ENCODE peak calls at places on chromosomes 11 and 22, in seven cellular contexts. B, P, N, D, L, Z and C are unnamed samples.

GRCh38 chr11:118099838-118100570 is 13.2 kb upstream of the SMIM35 start:
- DNase-seq in P (no peak), N (no peak), L (no peak), D (no peak), Z (no peak), B (no peak), C (no peak)

GRCh38 chr11:2206291-2206690 is 34.7 kb upstream of the TH start:
- DNase-seq in Z (peak; percentile 2), D (no peak), B (peak; percentile 44), P (no peak), N (no peak), L (no peak), C (peak; percentile 6)

GRCh38 chr11:123061403-123062157 is at the start of gene HSPA8:
- DNase-seq in D (peak; percentile 62), Z (peak; percentile 56), L (peak; percentile 86), P (peak; percentile 48), B (peak; percentile 85), N (no peak), C (peak; percentile 76)

GRCh38 chr11:64663656-64664055 is 59.3 kb downstream of the NRXN2 start:
- DNase-seq in D (no peak), N (no peak), Z (no peak), P (no peak), B (no peak), L (no peak), C (no peak)

GRCh38 chr11:20467458-20468185 is 80.1 kb downstream of the PRMT3 start:
- DNase-seq in L (no peak), B (no peak), Z (no peak), D (no peak), N (no peak), P (no peak), C (no peak)

GRCh38 chr11:129658558-129658882 is 157.1 kb upstream of the TMEM45B start:
- DNase-seq in P (no peak), L (no peak), B (no peak), D (peak; percentile 5), Z (no peak), N (no peak), C (no peak)

GRCh38 chr11:83219095-83219494 is 25.6 kb downstream of the ANKRD42 start:
- DNase-seq in D (peak; percentile 27), Z (no peak), N (no peak), L (no peak), P (no peak), B (no peak), C (no peak)

GRCh38 chr11:94657629-94658028 is 90.5 kb downstream of the PIWIL4 start:
- DNase-seq in B (no peak), D (no peak), N (no peak), L (no peak), Z (no peak), P (no peak), C (no peak)

GRCh38 chr11:102843474-102843873 is at the start of gene MMP3:
- DNase-seq in L (no peak), Z (no peak), P (no peak), B (no peak), N (no peak), D (no peak), C (no peak)

GRCh38 chr22:49332691-49333090 is 495.0 kb downstream of the BRD1 start:
- DNase-seq in B (no peak), N (no peak), Z (no peak), P (no peak), D (no peak), L (no peak), C (no peak)

GRCh38 chr11:35145249-35145648 is 6.3 kb downstream of the CD44 start:
- DNase-seq in Z (no peak), D (no peak), P (no peak), L (no peak), N (no peak), B (no peak), C (no peak)

DNA sequence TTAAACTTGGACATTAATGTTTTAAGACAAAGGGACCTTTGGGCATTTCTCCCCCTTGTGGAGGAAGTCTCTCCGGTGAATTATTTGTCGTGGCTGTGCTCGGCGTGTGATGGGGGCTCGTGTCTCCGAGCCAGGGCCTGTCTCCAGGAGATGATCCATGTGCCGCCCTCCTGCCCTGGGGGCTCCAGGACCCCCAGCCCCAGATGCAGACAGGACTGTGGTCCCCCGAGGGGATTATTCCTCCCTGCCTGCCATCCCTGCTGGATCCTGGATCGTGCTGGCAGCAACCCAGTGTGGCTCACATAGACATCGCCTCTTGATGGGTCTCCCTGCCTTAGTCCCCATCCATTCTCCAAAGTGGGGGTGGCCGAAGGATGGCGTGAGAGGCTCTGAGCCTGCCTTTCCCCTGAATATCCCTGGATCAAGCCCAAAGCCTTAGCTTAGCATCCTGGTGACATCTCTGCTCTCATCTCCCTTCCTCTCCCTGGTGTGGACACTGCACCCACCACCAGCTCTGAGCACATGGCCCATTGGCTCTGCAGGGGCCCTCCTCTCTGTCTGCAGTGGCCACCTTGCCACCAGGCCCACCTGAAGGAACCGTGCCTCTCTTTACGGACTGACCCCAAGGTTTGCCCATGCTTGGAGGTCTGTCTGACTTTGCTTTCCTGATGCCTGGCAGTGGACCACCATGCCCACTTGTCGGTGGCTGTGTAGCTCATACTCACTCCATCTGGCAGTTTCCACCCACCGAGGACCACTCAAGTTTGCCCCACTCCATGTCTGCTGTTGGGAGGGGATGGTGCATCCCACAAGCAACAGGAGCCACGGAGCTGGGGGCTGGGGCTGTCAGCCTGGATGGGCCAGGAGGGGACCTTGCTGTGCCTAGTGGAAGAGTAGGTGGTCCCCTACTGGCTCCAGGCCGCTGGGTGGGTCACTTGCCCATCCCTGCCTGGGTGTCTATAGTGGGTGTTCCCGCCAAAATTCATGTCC is 56.7 kb downstream of the SMIM38 start:
- DNase-seq in L (peak; percentile 7), D (no peak), Z (peak; percentile 7), P (no peak), N (no peak), B (no peak), C (no peak)
- TF ChIP-seq CTCF in L (peak; percentile 22), D (peak; percentile 28), Z (no peak), P (no peak), N (peak; percentile 27), B (peak; percentile 24), C (peak; percentile 1)

GRCh38 chr22:21015051-21016006 is at the start of gene P2RX6:
- DNase-seq in P (no peak), D (no peak), Z (no peak), L (no peak), B (no peak), N (no peak), C (no peak)

GRCh38 chr22:21016644-21017420 is 1.9 kb downstream of the P2RX6 start:
- DNase-seq in B (no peak), N (no peak), L (no peak), D (no peak), P (no peak), Z (no peak), C (no peak)

GRCh38 chr22:21012446-21013407 is 2.2 kb upstream of the P2RX6 start:
- DNase-seq in N (no peak), D (no peak), Z (no peak), L (no peak), B (no peak), P (no peak), C (no peak)

GRCh38 chr22:21013742-21014201 is 1.2 kb upstream of the P2RX6 start:
- DNase-seq in B (no peak), Z (no peak), L (no peak), P (no peak), N (no peak), D (no peak), C (no peak)

GRCh38 chr22:21014202-21015050 is 539 bp upstream of the P2RX6 start:
- DNase-seq in D (peak; percentile 70), L (peak; percentile 95), N (peak; percentile 70), Z (peak; percentile 62), B (peak; percentile 93), P (peak; percentile 47), C (peak; percentile 89)
- TF ChIP-seq POLR2A in D (no peak), L (no peak), N (no peak), Z (no peak), B (peak; percentile 29), P (no peak), C (no peak)

DNA sequence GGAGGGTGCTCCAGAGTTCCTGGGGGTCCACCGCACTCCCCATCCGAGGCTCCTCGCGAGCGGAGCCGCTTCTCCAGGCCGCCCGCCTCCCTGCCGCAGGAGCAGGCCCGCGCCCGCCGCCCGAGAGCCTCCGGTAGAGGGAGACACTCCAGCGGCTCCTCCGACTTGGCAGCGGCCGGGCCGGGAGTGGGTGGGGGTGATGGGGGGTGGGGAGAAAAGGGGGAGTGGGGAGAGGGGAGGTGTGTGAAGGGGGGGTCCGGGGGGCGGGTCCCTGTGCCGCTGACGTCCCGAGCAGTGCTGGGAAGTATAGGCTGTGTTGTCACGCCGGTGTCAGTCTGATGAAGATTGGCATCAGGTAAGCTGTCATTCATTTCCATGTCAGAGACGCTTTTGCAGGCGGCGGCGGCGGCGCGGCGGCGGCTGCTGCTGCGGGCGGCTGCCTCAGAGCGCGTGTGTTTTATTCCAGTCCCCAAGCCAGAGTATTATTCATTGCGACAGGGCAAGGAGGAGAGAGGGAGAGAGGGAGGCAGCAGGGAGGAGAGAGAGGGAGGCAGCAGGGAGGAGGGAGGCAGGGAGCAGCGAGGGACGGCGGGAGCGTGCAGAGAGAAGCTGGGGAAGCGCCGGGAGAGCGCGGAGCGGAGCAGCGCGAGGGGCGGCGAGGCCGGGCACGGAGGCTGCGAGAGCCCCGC is at the start of gene PKNOX2:
- DNase-seq in B (peak; percentile 91), L (peak; percentile 82), Z (peak; percentile 81), D (peak; percentile 41), N (peak; percentile 3), P (no peak), C (peak; percentile 81)
- TF ChIP-seq CTCF in B (peak; percentile 84), L (peak; percentile 69), Z (peak; percentile 75), D (peak; percentile 43), N (peak; percentile 26), P (peak; percentile 45), C (peak; percentile 73)

DNA sequence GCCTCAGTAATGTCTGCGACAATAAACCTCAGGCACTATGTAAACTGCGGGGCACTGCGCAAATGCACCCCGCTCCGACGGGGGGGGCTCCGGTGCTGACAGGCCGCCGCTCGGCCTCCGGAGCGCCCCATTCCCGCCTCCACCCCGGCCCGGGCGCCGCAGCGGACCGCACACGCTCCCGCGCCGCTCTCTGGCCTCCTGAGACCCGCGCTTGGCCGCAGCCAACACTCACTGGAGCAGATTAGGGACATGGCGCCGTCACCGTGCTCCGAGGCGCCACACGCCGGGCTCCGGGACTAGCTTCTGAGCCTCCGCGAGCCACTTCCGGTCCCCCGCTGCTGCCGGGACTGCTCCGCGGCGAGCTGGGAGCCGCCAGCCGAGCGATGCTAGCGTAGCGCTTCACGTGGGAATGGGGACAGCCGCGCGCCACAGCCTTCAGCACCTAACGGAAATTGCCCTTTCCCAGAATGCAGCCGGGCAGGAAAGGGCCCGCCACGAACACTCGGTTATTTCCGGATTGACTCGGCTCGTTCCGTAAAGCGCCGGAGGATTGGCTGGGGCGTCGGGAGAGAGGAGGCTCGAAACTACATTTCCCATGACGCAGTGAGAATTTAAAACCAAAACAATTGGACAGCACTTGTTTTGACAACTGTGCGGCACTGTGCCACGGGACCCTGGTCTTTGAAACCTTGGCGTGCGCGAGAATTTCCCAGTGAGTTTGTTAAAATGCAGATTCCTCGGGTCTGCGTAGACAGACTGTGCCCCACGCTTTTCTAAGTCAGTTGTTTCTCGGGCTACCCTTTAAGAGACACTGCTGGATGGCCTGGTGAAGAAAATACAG is at the start of gene PRPF19:
- DNase-seq in B (peak; percentile 98), P (peak; percentile 60), Z (peak; percentile 97), L (peak; percentile 98), N (peak; percentile 91), D (peak; percentile 93), C (peak; percentile 97)
- TF ChIP-seq POLR2A in B (peak; percentile 72), P (peak; percentile 27), Z (peak; percentile 86), L (peak; percentile 22), N (peak; percentile 36), D (peak; percentile 83), C (peak; percentile 80)